ENCODE peak calls at places on chromosomes 6 and 20, in nine cellular contexts. M is AG04450; V is dorsolateral prefrontal cortex; P is tibial artery; E is mammary epithelial cell; T is heart left ventricle; W is IMR-90; O is fibroblast of mammary gland; I is CD8-positive, alpha-beta memory T cell. Y is an unnamed sample.

GRCh38 chr6:133179483-133179882 is 61.7 kb upstream of the EYA4 start:
- DNase-seq in M (no peak), V (no peak), P (no peak), E (no peak), T (no peak), W (no peak), O (no peak), I (no peak), Y (no peak)

GRCh38 chr6:134675110-134676038 is 274.5 kb downstream of the ALDH8A1 start:
- DNase-seq in M (no peak), V (no peak), P (no peak), E (no peak), T (no peak), W (no peak), O (peak), I (no peak), Y (no peak)

GRCh38 chr6:160519603-160520042 is 144.5 kb downstream of the LPA start:
- DNase-seq in M (no peak), V (no peak), P (no peak), E (peak), T (no peak), W (no peak), O (no peak), I (no peak), Y (no peak)

GRCh38 chr6:39416728-39417127 is 94.2 kb upstream of the KCNK16 start:
- DNase-seq in M (no peak), V (no peak), P (peak), E (peak), T (no peak), W (peak), O (peak), I (no peak), Y (peak)

GRCh38 chr6:30013296-30013922 is 47.7 kb upstream of the POLR1H start:
- DNase-seq in M (no peak), V (no peak), P (no peak), E (no peak), T (peak), W (no peak), O (no peak), I (no peak), Y (no peak)

GRCh38 chr6:167849846-167850459 is 23.2 kb downstream of the AFDN start:
- DNase-seq in M (no peak), V (no peak), P (no peak), E (peak), T (no peak), W (no peak), O (no peak), I (no peak), Y (peak)

GRCh38 chr6:2857580-2858337 is 16.1 kb upstream of the SERPINB1 start:
- DNase-seq in M (no peak), V (no peak), P (no peak), E (no peak), T (peak), W (peak), O (peak), I (peak), Y (no peak)

GRCh38 chr6:45310118-45310788 is 17.9 kb upstream of the RUNX2 start:
- DNase-seq in M (no peak), V (no peak), P (no peak), E (no peak), T (peak), W (no peak), O (no peak), I (peak), Y (no peak)

GRCh38 chr6:62324817-62325216 is 38.8 kb upstream of the KHDRBS2 start:
- DNase-seq in M (no peak), V (no peak), P (no peak), E (no peak), T (no peak), W (no peak), O (no peak), I (no peak), Y (no peak)

GRCh38 chr6:37630281-37630799 is 67.3 kb downstream of the MDGA1 start:
- DNase-seq in M (peak), V (no peak), P (no peak), E (peak), T (no peak), W (peak), O (peak), I (no peak), Y (peak)

GRCh38 chr20:36147707-36148106 is 6.8 kb upstream of the EPB41L1 start:
- DNase-seq in M (peak), V (no peak), P (no peak), E (no peak), T (no peak), W (peak), O (peak), I (no peak), Y (no peak)

GRCh38 chr6:142301421-142302391 is at the start of gene ADGRG6:
- DNase-seq in M (no peak), V (no peak), P (peak), E (peak), T (peak), W (peak), O (peak), I (no peak), Y (no peak)

GRCh38 chr20:977021-977420 is 25.1 kb downstream of the RSPO4 start:
- DNase-seq in M (no peak), V (no peak), P (no peak), E (no peak), T (no peak), W (no peak), O (no peak), I (no peak), Y (no peak)

GRCh38 chr6:111871207-111871606 is 2.0 kb downstream of the FYN start:
- DNase-seq in M (no peak), V (no peak), P (no peak), E (no peak), T (no peak), W (no peak), O (no peak), I (peak), Y (no peak)

GRCh38 chr6:42294759-42295158 is 77.1 kb upstream of the MRPS10 start:
- DNase-seq in M (no peak), V (no peak), P (no peak), E (peak), T (no peak), W (peak), O (peak), I (no peak), Y (peak)

DNA sequence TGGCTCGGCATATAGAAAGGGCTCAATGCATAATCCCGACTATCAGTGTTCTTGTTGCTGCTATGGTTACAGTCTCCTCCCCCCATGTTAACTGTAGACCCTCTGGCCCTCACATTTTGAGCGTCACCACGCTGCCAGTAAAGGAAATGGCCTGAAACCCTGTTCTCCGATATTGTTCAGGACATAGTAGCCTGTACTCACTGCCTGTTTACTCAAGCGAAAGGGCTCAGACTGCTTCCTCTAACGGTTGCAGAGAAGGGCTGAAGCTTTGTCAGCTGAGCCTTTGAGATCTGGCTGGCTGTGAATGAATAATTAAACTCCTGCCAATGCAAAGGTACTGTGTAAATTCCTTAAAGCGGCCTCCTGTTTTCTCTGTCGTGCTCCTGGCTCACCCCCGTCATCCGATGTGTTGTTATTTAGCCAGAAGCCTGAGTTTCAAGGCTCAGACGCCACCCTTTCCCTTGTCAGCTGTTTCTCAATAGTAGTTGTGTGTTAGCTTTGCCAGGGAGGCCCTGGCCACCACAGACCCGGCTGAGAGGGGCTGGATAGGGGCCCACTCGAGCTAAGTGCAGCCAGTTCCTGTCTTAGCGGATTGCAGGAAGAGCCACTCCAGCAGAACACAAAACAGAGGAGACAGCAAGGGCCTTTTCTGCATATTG is 31.2 kb upstream of the RALGAPA2 start:
- DNase-seq in M (no peak), V (peak), P (peak), E (no peak), T (peak), W (no peak), O (peak), I (no peak), Y (no peak)
- H3K4me3 ChIP-seq in M (no peak), V (peak), P (peak), E (no peak), T (no peak), W (no peak), O (no peak), I (no peak), Y (no peak)

GRCh38 chr20:32189123-32189410 is 18.5 kb downstream of the PLAGL2 start:
- DNase-seq in M (no peak), V (no peak), P (peak), E (no peak), T (no peak), W (no peak), O (no peak), I (no peak), Y (no peak)

GRCh38 chr20:32190608-32191415 is 16.7 kb downstream of the PLAGL2 start:
- DNase-seq in M (no peak), V (no peak), P (peak), E (no peak), T (no peak), W (no peak), O (peak), I (no peak), Y (no peak)

GRCh38 chr20:32189691-32190607 is 17.6 kb downstream of the PLAGL2 start:
- DNase-seq in M (no peak), V (peak), P (peak), E (no peak), T (peak), W (peak), O (peak), I (peak), Y (no peak)

GRCh38 chr20:32191422-32191821 is 16.1 kb downstream of the PLAGL2 start:
- DNase-seq in M (no peak), V (no peak), P (peak), E (no peak), T (no peak), W (no peak), O (no peak), I (no peak), Y (no peak)

GRCh38 chr20:32188376-32189122 is 19.0 kb downstream of the PLAGL2 start:
- DNase-seq in M (no peak), V (no peak), P (no peak), E (no peak), T (no peak), W (no peak), O (no peak), I (no peak), Y (no peak)
- H3K4me3 ChIP-seq in M (no peak), V (peak), P (peak), E (no peak), T (no peak), W (no peak), O (no peak), I (peak), Y (no peak)

DNA sequence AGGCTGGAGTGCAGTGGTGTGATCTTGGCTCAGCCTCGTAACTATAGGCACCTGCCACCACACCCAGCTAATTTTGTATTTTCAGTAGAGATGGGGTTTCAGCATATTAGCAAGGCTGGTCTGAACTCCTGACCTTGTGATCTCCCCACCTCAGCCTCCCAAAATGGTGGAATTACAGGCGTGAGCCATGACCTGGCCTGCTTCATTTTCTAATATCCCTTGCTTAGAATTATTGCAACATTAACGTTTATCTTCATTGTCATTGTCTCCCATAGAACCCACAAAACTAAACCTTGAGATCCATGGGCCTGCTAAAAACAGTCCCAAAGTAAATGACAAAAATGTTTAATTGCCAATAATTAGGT is 6.1 kb downstream of the EEF1A1 start:
- DNase-seq in M (no peak), V (no peak), P (no peak), E (no peak), T (no peak), W (peak), O (no peak), I (no peak), Y (no peak)
- H3K4me3 ChIP-seq in M (no peak), V (no peak), P (no peak), E (no peak), T (no peak), W (no peak), O (no peak), I (no peak), Y (no peak)

GRCh38 chr20:5113615-5113986 is 6.2 kb downstream of the PCNA start:
- DNase-seq in M (no peak), V (no peak), P (no peak), E (no peak), T (no peak), W (no peak), O (no peak), I (no peak), Y (no peak)

GRCh38 chr20:5118220-5119142 is 1.3 kb downstream of the PCNA start:
- DNase-seq in M (no peak), V (no peak), P (no peak), E (no peak), T (no peak), W (no peak), O (no peak), I (no peak), Y (no peak)

GRCh38 chr20:5119143-5119434 is 669 bp downstream of the PCNA start:
- DNase-seq in M (no peak), V (no peak), P (no peak), E (no peak), T (no peak), W (no peak), O (no peak), I (no peak), Y (no peak)

GRCh38 chr20:5116875-5117274 is 2.9 kb downstream of the PCNA start:
- DNase-seq in M (no peak), V (no peak), P (no peak), E (no peak), T (no peak), W (no peak), O (no peak), I (no peak), Y (no peak)

DNA sequence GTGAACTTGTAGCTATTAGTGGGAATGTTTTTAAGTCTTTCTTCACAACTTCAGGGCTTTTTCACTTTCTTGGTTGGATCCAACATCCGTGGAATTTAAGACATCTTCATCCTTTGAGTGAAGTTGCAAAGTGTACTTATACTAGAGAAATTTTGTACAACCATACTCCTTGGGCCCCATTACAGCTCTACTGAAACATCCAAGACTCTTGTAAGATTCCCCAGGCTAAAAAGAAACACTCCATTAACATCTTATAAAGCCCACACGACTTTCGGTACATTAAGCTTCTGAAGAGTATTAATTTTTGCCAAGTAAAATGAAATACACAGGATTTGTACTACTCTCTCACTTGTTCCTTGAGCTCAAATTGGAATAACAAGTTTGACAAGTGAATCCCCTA is 5.4 kb downstream of the PCNA start:
- DNase-seq in M (no peak), V (no peak), P (no peak), E (no peak), T (no peak), W (no peak), O (no peak), I (no peak), Y (no peak)
- H3K4me3 ChIP-seq in M (no peak), V (no peak), P (no peak), E (no peak), T (no peak), W (no peak), O (no peak), I (no peak), Y (no peak)

GRCh38 chr20:48211847-48212246 is 426.6 kb upstream of the SULF2 start:
- DNase-seq in M (no peak), V (no peak), P (no peak), E (no peak), T (no peak), W (no peak), O (no peak), I (no peak), Y (no peak)
- H3K4me3 ChIP-seq in M (no peak), V (no peak), P (no peak), E (no peak), T (no peak), W (no peak), O (no peak), I (no peak), Y (no peak)

GRCh38 chr6:166541366-166541765 is 45.1 kb downstream of the RAMACL start:
- DNase-seq in M (no peak), V (no peak), P (no peak), E (no peak), T (no peak), W (no peak), O (no peak), I (no peak), Y (no peak)
- H3K4me3 ChIP-seq in M (no peak), V (peak), P (no peak), E (no peak), T (no peak), W (no peak), O (peak), I (peak), Y (no peak)

DNA sequence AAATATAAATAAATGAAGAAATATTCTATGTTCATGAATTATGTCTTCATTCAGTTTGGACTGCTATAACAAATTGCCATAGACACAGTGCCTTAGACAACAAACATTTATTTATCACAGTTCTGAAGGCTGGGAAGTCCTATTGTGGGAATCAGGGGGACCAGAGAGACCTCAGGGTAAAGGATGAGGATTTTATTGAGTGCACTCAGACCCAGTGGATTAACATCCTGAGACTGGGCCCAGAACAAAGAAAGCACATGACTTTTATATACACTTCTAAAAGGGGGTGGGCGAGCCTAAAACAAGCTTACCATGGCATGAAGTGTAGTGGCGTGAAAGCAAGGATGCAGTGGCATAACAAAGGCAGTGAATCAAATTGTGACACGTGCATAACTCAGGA is 26.9 kb upstream of the CBLN4 start:
- DNase-seq in M (no peak), V (no peak), P (no peak), E (no peak), T (no peak), W (no peak), O (peak), I (no peak), Y (no peak)
- H3K4me3 ChIP-seq in M (no peak), V (no peak), P (no peak), E (no peak), T (no peak), W (no peak), O (no peak), I (no peak), Y (no peak)